ENCODE peak calls at places on chromosomes 3 and 15, in nine cellular contexts. N, C, K, A, G, I, R, F and X are unnamed samples.

GRCh38 chr3:118984699-118985098 is 49.9 kb downstream of the IGSF11 start:
- DNase-seq in N (no peak), G (no peak), A (no peak), F (no peak), C (no peak), R (no peak), I (no peak), K (no peak), X (no peak)

GRCh38 chr3:194395201-194395600 is 3.9 kb downstream of the GP5 start:
- DNase-seq in N (no peak), C (no peak), A (no peak), R (no peak), K (no peak), G (no peak), F (no peak), I (peak; percentile 49), X (no peak)

GRCh38 chr3:52068055-52068704 is 11.8 kb upstream of the DUSP7 start:
- DNase-seq in R (no peak), I (no peak), N (no peak), G (no peak), C (peak; percentile 43), K (no peak), F (no peak), A (no peak), X (no peak)

GRCh38 chr3:117526485-117527079 is 817.0 kb downstream of the TUSC7 start:
- DNase-seq in N (no peak), R (no peak), I (peak; percentile 27), G (no peak), F (peak; percentile 57), K (peak; percentile 32), A (peak; percentile 5), C (no peak), X (peak; percentile 67)

GRCh38 chr15:50471072-50471471 is 46.9 kb downstream of the USP8 start:
- DNase-seq in G (no peak), N (no peak), I (no peak), K (no peak), C (no peak), F (no peak), A (no peak), R (no peak), X (no peak)

GRCh38 chr3:8869613-8870012 is 93.7 kb downstream of the RAD18 start:
- DNase-seq in F (peak; percentile 95), R (no peak), N (no peak), C (peak; percentile 100), A (no peak), I (no peak), G (no peak), K (no peak), X (no peak)

GRCh38 chr3:4586381-4586780 is 93.2 kb downstream of the ITPR1 start:
- DNase-seq in N (no peak), G (no peak), I (no peak), F (no peak), R (no peak), C (no peak), A (no peak), K (no peak), X (no peak)

GRCh38 chr3:57434041-57434440 is 110.1 kb downstream of the DNAH12 start:
- DNase-seq in A (no peak), N (no peak), G (no peak), R (no peak), C (peak; percentile 33), F (peak; percentile 63), K (no peak), I (no peak), X (peak; percentile 58)

GRCh38 chr3:45491344-45491743 is 103.0 kb downstream of the LARS2 start:
- DNase-seq in C (no peak), N (no peak), R (no peak), G (no peak), K (no peak), I (no peak), F (no peak), A (no peak), X (no peak)

GRCh38 chr3:87867001-87867400 is 191.8 kb downstream of the CGGBP1 start:
- DNase-seq in R (no peak), K (no peak), C (peak; percentile 5), G (no peak), A (no peak), F (peak; percentile 67), N (no peak), I (no peak), X (no peak)

GRCh38 chr3:145272684-145273083 is 888.3 kb downstream of the PLOD2 start:
- DNase-seq in A (no peak), F (peak; percentile 2), C (peak; percentile 0), I (no peak), R (no peak), K (no peak), G (no peak), N (no peak), X (no peak)

GRCh38 chr3:129606522-129607390 is at the start of gene PLXND1:
- DNase-seq in R (peak; percentile 38), C (peak; percentile 62), A (no peak), F (peak; percentile 80), K (peak; percentile 57), G (peak; percentile 48), N (peak; percentile 83), I (peak; percentile 64), X (peak; percentile 49)

GRCh38 chr3:52039846-52040245 is 16.5 kb downstream of the DUSP7 start:
- DNase-seq in R (no peak), F (no peak), A (peak; percentile 79), N (peak; percentile 91), C (peak; percentile 56), I (no peak), K (peak; percentile 82), G (no peak), X (no peak)

GRCh38 chr3:46097691-46098241 is 70.5 kb upstream of the XCR1 start:
- DNase-seq in K (no peak), G (no peak), F (peak; percentile 83), A (no peak), C (no peak), R (no peak), I (no peak), N (no peak), X (peak; percentile 76)

GRCh38 chr15:74625693-74626092 is 10.1 kb downstream of the CLK3 start:
- DNase-seq in C (no peak), N (no peak), A (no peak), I (no peak), G (no peak), K (no peak), R (no peak), F (no peak), X (no peak)

GRCh38 chr3:57530071-57530608 is 14.0 kb downstream of the DNAH12 start:
- DNase-seq in A (peak; percentile 50), F (peak; percentile 32), K (no peak), N (no peak), C (peak; percentile 19), R (no peak), G (no peak), I (no peak), X (no peak)

GRCh38 chr15:40637221-40637745 is 43.2 kb downstream of the KNL1 start:
- DNase-seq in R (no peak), C (peak; percentile 26), A (no peak), I (no peak), K (no peak), G (no peak), N (no peak), F (no peak), X (peak; percentile 39)

GRCh38 chr3:171206283-171206682 is 179.8 kb upstream of the SLC2A2 start:
- DNase-seq in C (no peak), I (no peak), K (no peak), N (no peak), G (no peak), A (no peak), R (no peak), F (no peak), X (no peak)

GRCh38 chr3:167246252-167246651 is 133.8 kb downstream of the ZBBX start:
- DNase-seq in G (no peak), R (no peak), I (no peak), C (no peak), F (no peak), N (no peak), K (no peak), A (no peak), X (no peak)

DNA sequence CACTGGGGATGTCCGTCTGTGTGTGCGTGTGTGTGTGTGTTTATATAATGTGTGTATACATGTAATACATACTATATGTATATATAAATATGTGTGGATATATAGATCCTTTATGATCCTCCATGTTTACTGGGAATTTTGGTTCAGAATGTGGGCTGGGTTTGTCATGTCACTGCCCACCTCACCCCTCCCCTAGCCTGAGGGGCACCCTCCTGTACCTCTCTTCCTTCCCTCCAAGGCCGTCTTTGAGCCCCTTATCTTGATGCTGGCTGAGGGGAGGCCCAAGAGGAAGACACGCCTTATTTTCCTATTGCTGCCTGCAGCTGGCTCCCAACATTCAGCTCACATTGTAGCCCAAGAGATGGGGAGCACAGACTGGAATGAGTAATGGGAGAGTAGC is 2.3 kb downstream of the TMEM43 start:
- DNase-seq in F (no peak), I (peak; percentile 14), G (no peak), A (no peak), C (no peak), R (no peak), N (no peak), K (no peak), X (no peak)
- H3K27ac ChIP-seq in F (peak overlapping the region; percentile 91), I (no peak overlapping the region), G (no peak overlapping the region), A (no peak overlapping the region), C (no peak overlapping the region), R (no peak overlapping the region), N (no peak overlapping the region), K (no peak overlapping the region), X (no peak overlapping the region)

GRCh38 chr3:124814620-124815421 is 72.3 kb downstream of the ITGB5 start:
- DNase-seq in R (no peak), A (peak; percentile 78), C (no peak), G (no peak), N (no peak), I (peak; percentile 69), K (peak; percentile 67), F (no peak), X (no peak)
- H3K27ac ChIP-seq in R (no peak overlapping the region), A (peak overlapping the region; percentile 59), C (no peak overlapping the region), G (no peak overlapping the region), N (no peak overlapping the region), I (peak overlapping the region; percentile 85), K (no peak overlapping the region), F (no peak overlapping the region), X (no peak overlapping the region)

GRCh38 chr15:65962187-65962586 is 92.9 kb downstream of the RAB11A start:
- DNase-seq in N (no peak), F (no peak), R (no peak), A (no peak), C (no peak), K (no peak), I (no peak), G (no peak), X (no peak)
- H3K27ac ChIP-seq in N (no peak overlapping the region), F (no peak overlapping the region), R (no peak overlapping the region), A (no peak overlapping the region), C (no peak overlapping the region), K (no peak overlapping the region), I (no peak overlapping the region), G (no peak overlapping the region), X (no peak overlapping the region)

DNA sequence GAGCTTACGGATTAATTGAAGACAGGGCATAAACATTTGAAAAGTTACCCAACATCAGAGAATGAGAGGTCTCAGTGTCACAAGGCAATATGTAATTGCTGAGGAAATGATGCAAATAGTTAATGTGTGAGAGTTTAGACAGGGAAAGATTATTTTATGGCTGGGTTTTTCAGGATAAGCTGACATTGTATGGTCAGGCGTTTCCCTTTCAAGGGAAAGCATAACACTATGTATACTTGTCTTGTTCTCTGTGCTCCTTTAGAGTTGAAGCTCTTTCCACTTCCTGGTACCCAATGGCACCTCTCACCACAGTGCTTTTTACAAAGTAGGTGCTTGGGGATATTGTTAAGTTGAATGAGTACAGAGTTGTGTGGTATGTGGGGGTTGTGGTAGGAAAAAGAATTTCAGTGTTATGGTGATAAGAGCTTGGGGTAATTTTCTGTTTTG is 19.9 kb downstream of the IQGAP1 start:
- DNase-seq in C (no peak), N (no peak), G (no peak), K (no peak), R (no peak), F (peak; percentile 57), A (no peak), I (no peak), X (no peak)
- H3K27ac ChIP-seq in C (peak overlapping the region; percentile 46), N (no peak overlapping the region), G (no peak overlapping the region), K (peak overlapping the region; percentile 5), R (peak overlapping the region; percentile 64), F (peak overlapping the region; percentile 94), A (no peak overlapping the region), I (peak overlapping the region; percentile 71), X (no peak overlapping the region)